ENCODE peak calls at places on chromosome 16, in eight cellular contexts. L is AG09319, O is PC-3, G is AG09309, C is mesothelial cell of epicardium, V is WTC11, F is GM06990, Q is ovary. T is an unnamed sample.

GRCh38 chr16:88007321-88007731 is 56.1 kb downstream of the BANP start:
- DNase-seq in C (no peak), O (no peak), F (no peak), L (no peak), V (no peak), G (no peak), Q (no peak), T (no peak)

GRCh38 chr16:11297492-11298142 is 16.5 kb upstream of the PRM1 start:
- DNase-seq in G (peak; percentile 25), F (peak; percentile 88), V (peak; percentile 69), Q (peak; percentile 73), L (peak; percentile 32), O (no peak), C (peak; percentile 50), T (no peak)

GRCh38 chr16:52050418-52050817 is 496.5 kb downstream of the TOX3 start:
- DNase-seq in O (no peak), F (no peak), G (no peak), C (no peak), V (no peak), Q (no peak), L (no peak), T (no peak)

GRCh38 chr16:78437352-78437968 is 338.0 kb downstream of the WWOX start:
- DNase-seq in G (no peak), C (no peak), O (peak; percentile 36), Q (no peak), L (no peak), V (peak; percentile 47), F (no peak), T (no peak)

GRCh38 chr16:47731252-47731651 is 270.1 kb downstream of the PHKB start:
- DNase-seq in L (peak; percentile 23), F (no peak), G (peak; percentile 44), V (no peak), O (peak; percentile 46), C (no peak), Q (no peak), T (no peak)

GRCh38 chr16:72500545-72500944 is 328.6 kb upstream of the PMFBP1 start:
- DNase-seq in V (no peak), O (no peak), G (no peak), F (no peak), Q (no peak), C (no peak), L (no peak), T (no peak)

GRCh38 chr16:57955572-57955971 is 15.4 kb downstream of the CNGB1 start:
- DNase-seq in F (no peak), O (no peak), L (no peak), V (no peak), Q (peak; percentile 49), C (no peak), G (no peak), T (no peak)

GRCh38 chr16:70665806-70666735 is 19.7 kb downstream of the IL34 start:
- DNase-seq in F (no peak), L (no peak), C (no peak), G (no peak), Q (peak; percentile 24), O (no peak), V (no peak), T (no peak)

GRCh38 chr16:17305694-17306093 is 165.1 kb downstream of the XYLT1 start:
- DNase-seq in G (no peak), F (peak; percentile 54), Q (no peak), O (no peak), C (no peak), V (no peak), L (no peak), T (no peak)

DNA sequence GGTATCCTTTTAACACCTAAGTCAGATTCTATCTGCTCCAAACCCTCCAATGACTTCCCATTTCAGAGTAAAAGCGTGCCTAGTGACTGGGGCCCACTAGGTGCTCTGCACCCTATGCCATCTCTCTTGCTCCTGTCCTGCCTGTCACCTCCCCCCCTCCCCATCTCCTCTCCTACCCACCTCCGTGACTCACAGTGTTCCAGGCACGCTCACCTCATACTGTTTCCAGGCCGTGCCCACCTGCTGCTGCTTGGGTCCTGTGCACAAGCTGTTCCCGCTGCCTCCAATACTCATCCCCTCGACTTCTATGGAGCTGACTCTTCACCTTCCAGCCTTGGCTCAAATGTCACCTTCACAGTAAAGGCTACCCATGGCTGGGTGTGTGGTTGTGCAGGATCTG is 21.7 kb downstream of the DNAH3 start:
- DNase-seq in G (no peak), V (no peak), O (no peak), C (no peak), Q (no peak), L (no peak), F (no peak), T (no peak)
- TF ChIP-seq CTCF in G (no peak), V (no peak), O (no peak), C (no peak), Q (no peak), L (no peak), F (no peak), T (no peak)

GRCh38 chr16:30903596-30903995 is 7.2 kb downstream of the CTF1 start:
- DNase-seq in F (no peak), C (no peak), G (no peak), L (no peak), O (no peak), V (no peak), Q (no peak), T (no peak)

GRCh38 chr16:30901201-30902069 is 5.0 kb downstream of the CTF1 start:
- DNase-seq in Q (no peak), G (no peak), O (no peak), F (no peak), L (no peak), V (no peak), C (no peak), T (no peak)

GRCh38 chr16:30900588-30900987 is 4.2 kb downstream of the CTF1 start:
- DNase-seq in Q (no peak), C (no peak), L (no peak), V (no peak), O (no peak), G (no peak), F (no peak), T (no peak)

GRCh38 chr16:30903002-30903401 is 6.6 kb downstream of the CTF1 start:
- DNase-seq in F (no peak), L (no peak), C (no peak), V (no peak), Q (no peak), O (no peak), G (no peak), T (no peak)

GRCh38 chr16:30902070-30902972 is 5.9 kb downstream of the CTF1 start:
- DNase-seq in F (peak; percentile 78), O (peak; percentile 62), C (peak; percentile 75), Q (peak; percentile 82), L (no peak), V (peak; percentile 61), G (no peak), T (peak; percentile 80)
- TF ChIP-seq CTCF in F (no peak), O (no peak), C (no peak), Q (peak; percentile 55), L (no peak), V (no peak), G (peak; percentile 28), T (peak; percentile 35)

GRCh38 chr16:23801387-23801786 is 34.4 kb upstream of the PRKCB start:
- DNase-seq in V (peak; percentile 82), F (peak; percentile 18), L (peak; percentile 18), O (peak; percentile 66), G (peak; percentile 14), Q (peak; percentile 54), C (peak; percentile 76), T (peak; percentile 75)

GRCh38 chr16:23807028-23807427 is 28.8 kb upstream of the PRKCB start:
- DNase-seq in L (no peak), C (no peak), F (no peak), O (no peak), V (no peak), Q (no peak), G (no peak), T (no peak)

DNA sequence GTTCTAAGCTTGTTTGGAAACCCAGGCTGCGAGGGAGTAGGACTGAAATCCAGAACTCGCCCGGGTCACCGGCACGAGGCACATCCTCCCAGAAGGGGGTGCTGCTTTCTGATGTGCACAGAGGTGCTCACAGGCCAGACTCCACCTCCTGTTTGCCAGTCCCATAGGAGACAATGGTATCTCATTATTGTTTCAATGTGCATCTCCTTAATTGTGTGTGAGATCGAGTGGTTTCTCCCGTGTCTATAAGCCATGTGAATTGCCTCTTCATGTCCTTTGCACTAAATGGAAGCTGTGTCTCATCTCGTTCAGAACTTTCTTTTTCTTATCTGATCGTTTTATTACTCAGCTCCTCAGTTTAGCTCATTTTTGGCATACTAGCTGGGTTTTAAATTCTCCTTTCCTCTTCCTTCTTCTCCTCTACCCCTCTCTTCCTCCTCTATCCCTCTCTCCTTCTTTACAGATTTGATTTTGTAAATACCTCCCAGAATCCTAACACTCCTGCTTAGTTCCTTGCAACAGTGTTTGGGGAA is 32.1 kb upstream of the PRKCB start:
- DNase-seq in O (peak; percentile 44), G (no peak), C (no peak), F (peak; percentile 65), L (no peak), Q (peak; percentile 36), V (peak; percentile 75), T (no peak)
- TF ChIP-seq CTCF in O (peak; percentile 59), G (peak; percentile 58), C (no peak), F (peak; percentile 91), L (peak; percentile 29), Q (no peak), V (peak; percentile 25), T (peak; percentile 65)

DNA sequence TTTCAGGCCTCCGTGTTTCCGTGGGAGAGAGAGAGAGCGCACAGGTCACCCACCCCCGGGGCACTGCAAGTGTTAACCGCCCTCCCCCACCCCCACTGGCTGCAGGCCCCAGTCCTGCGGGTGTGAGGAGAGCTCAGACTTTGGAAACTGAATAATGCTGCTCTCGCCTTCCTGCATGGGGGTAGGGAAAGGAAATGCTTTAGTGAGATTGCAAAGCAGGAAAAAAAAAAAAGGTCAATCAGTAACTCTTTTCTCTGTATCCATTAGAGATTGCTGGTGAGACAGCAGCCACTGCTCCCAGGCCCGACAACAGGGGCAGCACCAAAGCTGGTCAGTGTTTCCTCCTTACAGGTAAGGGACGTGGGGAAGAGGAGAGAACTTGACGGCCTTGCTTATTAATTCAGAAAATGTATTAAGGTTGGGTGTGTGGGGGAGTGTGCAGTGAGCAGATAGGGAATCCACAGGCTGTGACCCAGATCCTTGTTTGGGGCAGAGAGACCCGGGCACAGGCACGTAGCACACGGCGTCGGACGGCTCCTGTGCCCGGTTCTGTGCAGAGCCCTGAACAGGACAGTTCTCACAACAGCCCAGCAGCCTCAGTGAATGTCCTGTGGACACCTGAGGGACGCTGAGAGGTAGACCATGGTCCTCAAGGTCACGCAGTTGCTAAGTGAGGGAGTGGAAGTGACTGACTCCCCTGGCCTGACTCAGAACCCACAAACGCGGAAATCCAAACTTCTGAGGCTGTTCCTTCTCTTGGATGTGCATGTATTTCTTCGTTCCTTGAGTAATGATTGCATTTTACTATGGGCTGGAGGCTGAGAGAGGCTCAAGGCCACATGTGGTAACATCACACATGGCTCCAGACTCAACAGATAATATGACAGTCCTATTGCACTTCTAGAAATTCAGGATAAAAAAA is 156.5 kb downstream of the FOXL1 start:
- DNase-seq in F (no peak), G (no peak), V (no peak), L (no peak), C (no peak), Q (no peak), O (no peak), T (no peak)
- TF ChIP-seq CTCF in F (no peak), G (no peak), V (no peak), L (no peak), C (no peak), Q (no peak), O (no peak), T (no peak)